ENCODE peak calls at places on chromosomes 2 and 18, in four cellular contexts. Q is stimulated activated CD8-positive, alpha-beta memory T cell treated with anti-CD3 and anti-CD28 coated beads, Interleukin-15, amount 100 ng/mL, for 24 hours; S is stimulated activated CD4-positive, alpha-beta T cell treated with anti-CD3 and anti-CD28 coated beads, Interleukin-2, amount 100 ng/mL, for 48 hours; V is Calu3. X is an unnamed sample.

GRCh38 chr18:56841836-56842235 is 190.7 kb downstream of the WDR7 start:
- DNase-seq in Q (no peak), S (no peak), V (no peak), X (no peak)

GRCh38 chr2:216083464-216084279 is 2.0 kb downstream of the TMEM169 start:
- DNase-seq in S (no peak), V (peak; percentile 61), Q (no peak), X (no peak)

GRCh38 chr2:197356136-197356535 is 45.6 kb upstream of the ANKRD44 start:
- DNase-seq in V (no peak), Q (no peak), S (no peak), X (no peak)

GRCh38 chr2:174563530-174564282 is 33.9 kb downstream of the WIPF1 start:
- DNase-seq in V (no peak), S (no peak), Q (no peak), X (no peak)

GRCh38 chr2:32947484-32948143 is 861 bp downstream of the LTBP1 start:
- DNase-seq in Q (no peak), S (no peak), V (peak; percentile 51), X (peak; percentile 10)

GRCh38 chr2:109209412-109209811 is 80.4 kb downstream of the SH3RF3 start:
- DNase-seq in S (no peak), V (no peak), Q (no peak), X (no peak)

GRCh38 chr18:250685-251084 is 17.2 kb downstream of the THOC1 start:
- DNase-seq in Q (no peak), S (no peak), V (no peak), X (no peak)

GRCh38 chr2:30149513-30149912 is 2.7 kb downstream of the YPEL5 start:
- DNase-seq in Q (no peak), S (peak; percentile 23), V (no peak), X (no peak)

GRCh38 chr2:113992090-113992489 is 102.2 kb downstream of the ACTR3 start:
- DNase-seq in S (no peak), Q (no peak), V (no peak), X (no peak)

GRCh38 chr2:8544786-8545631 is 136.8 kb upstream of the ID2 start:
- DNase-seq in S (peak; percentile 82), Q (peak; percentile 53), V (peak; percentile 60), X (peak; percentile 51)

GRCh38 chr18:12726774-12727550 is 24.1 kb downstream of the PSMG2 start:
- DNase-seq in V (peak; percentile 80), S (peak; percentile 66), Q (peak; percentile 20), X (no peak)

GRCh38 chr2:230156782-230157181 is 63.0 kb downstream of the SP110 start:
- DNase-seq in Q (no peak), V (no peak), S (no peak), X (no peak)

GRCh38 chr2:165558832-165559231 is 89.3 kb downstream of the CSRNP3 start:
- DNase-seq in V (no peak), S (no peak), Q (no peak), X (no peak)

GRCh38 chr2:46385786-46386577 is 88.8 kb downstream of the EPAS1 start:
- DNase-seq in V (no peak), S (no peak), Q (no peak), X (no peak)

GRCh38 chr2:199462167-199462976 is 4.6 kb upstream of the SATB2 start:
- DNase-seq in Q (no peak), V (no peak), S (no peak), X (no peak)

GRCh38 chr2:20612835-20613341 is 38.0 kb downstream of the HS1BP3 start:
- DNase-seq in V (no peak), Q (no peak), S (no peak), X (no peak)

GRCh38 chr2:147082850-147083522 is 761.8 kb upstream of the ACVR2A start:
- DNase-seq in S (peak; percentile 63), Q (peak; percentile 1), V (peak; percentile 68), X (no peak)

GRCh38 chr2:3911891-3912455 is 208.6 kb downstream of the DCDC2C start:
- DNase-seq in Q (no peak), V (no peak), S (no peak), X (no peak)

GRCh38 chr18:45106331-45106774 is 425.7 kb downstream of the SETBP1 start:
- DNase-seq in V (no peak), S (no peak), Q (no peak), X (no peak)

GRCh38 chr2:42147641-42148274 is 21.4 kb upstream of the EML4 start:
- DNase-seq in S (no peak), V (no peak), Q (no peak), X (no peak)

GRCh38 chr2:54599914-54600313 is 123.5 kb upstream of the EML6 start:
- DNase-seq in Q (no peak), V (peak; percentile 78), S (no peak), X (no peak)

GRCh38 chr2:160308476-160308875 is 108.4 kb upstream of the ITGB6 start:
- DNase-seq in V (no peak), S (no peak), Q (no peak), X (no peak)

GRCh38 chr2:40101076-40101688 is 322.1 kb upstream of the THUMPD2 start:
- DNase-seq in V (no peak), Q (no peak), S (no peak), X (no peak)

GRCh38 chr2:229445013-229445412 is 173.9 kb upstream of the PID1 start:
- DNase-seq in S (no peak), V (peak; percentile 68), Q (no peak), X (no peak)

GRCh38 chr18:8288447-8289213 is 320.6 kb upstream of the RAB12 start:
- DNase-seq in V (no peak), Q (no peak), S (no peak), X (no peak)

GRCh38 chr2:130381619-130382018 is 25.8 kb downstream of the PTPN18 start:
- DNase-seq in V (no peak), Q (no peak), S (no peak), X (no peak)

GRCh38 chr18:9335255-9336045 is 877 bp downstream of the TWSG1 start:
- DNase-seq in Q (no peak), S (no peak), V (no peak), X (no peak)

GRCh38 chr18:35030234-35030989 is 10.8 kb upstream of the MAPRE2 start:
- DNase-seq in S (no peak), V (no peak), Q (no peak), X (no peak)

GRCh38 chr2:55888941-55889340 is 34.6 kb downstream of the EFEMP1 start:
- DNase-seq in V (no peak), Q (no peak), S (no peak), X (no peak)

GRCh38 chr18:3579701-3580100 is 129.7 kb downstream of the TGIF1 start:
- DNase-seq in S (no peak), Q (no peak), V (no peak), X (no peak)

GRCh38 chr2:185978634-185979405 is 240.2 kb downstream of the FSIP2 start:
- DNase-seq in V (no peak), S (no peak), Q (no peak), X (no peak)

GRCh38 chr18:47149457-47150028 is 757 bp downstream of the HDHD2 start:
- DNase-seq in S (no peak), Q (no peak), V (peak; percentile 19), X (no peak)

X was measured in activated gamma-delta T cell.